ENCODE peak calls at places on chromosomes 3 and 15, in seven cellular contexts. F is NB4, I is heart left ventricle, C is sigmoid colon, N is A549, U is lower leg skin, Q is uterus. J is an unnamed sample.

GRCh38 chr3:186411994-186412393 is 50.0 kb upstream of the DGKG start:
- DNase-seq in F (no peak), I (no peak), C (no peak), N (no peak), U (no peak), Q (no peak), J (no peak)

GRCh38 chr15:84982301-84982920 is 755 bp downstream of the PDE8A start:
- DNase-seq in F (peak), I (peak), C (peak), N (peak), U (peak), Q (peak), J (no peak)

GRCh38 chr3:63193647-63194046 is 84.5 kb upstream of the SYNPR start:
- DNase-seq in F (peak), I (no peak), C (no peak), N (no peak), U (no peak), Q (no peak), J (no peak)

GRCh38 chr3:82416828-82417227 is 655.4 kb upstream of the GBE1 start:
- DNase-seq in F (no peak), I (no peak), C (no peak), N (no peak), U (no peak), Q (no peak), J (no peak)

GRCh38 chr3:139394116-139394515 is 4.7 kb upstream of the COPB2 start:
- DNase-seq in F (peak), I (no peak), C (no peak), N (no peak), U (no peak), Q (no peak), J (no peak)

GRCh38 chr3:45878124-45878523 is 8.2 kb upstream of the CCR9 start:
- DNase-seq in F (no peak), I (no peak), C (no peak), N (no peak), U (no peak), Q (no peak), J (no peak)

GRCh38 chr15:80568876-80569605 is 126.1 kb upstream of the ABHD17C start:
- DNase-seq in F (no peak), I (peak), C (peak), N (no peak), U (no peak), Q (no peak), J (no peak)

GRCh38 chr3:159263750-159264561 is 462.1 kb downstream of the MFSD1 start:
- DNase-seq in F (peak), I (peak), C (no peak), N (peak), U (no peak), Q (no peak), J (no peak)

GRCh38 chr3:42035816-42036482 is 55.2 kb upstream of the TRAK1 start:
- DNase-seq in F (no peak), I (peak), C (no peak), N (no peak), U (no peak), Q (no peak), J (no peak)

GRCh38 chr3:128911911-128912310 is 32.5 kb downstream of the ACAD9 start:
- DNase-seq in F (no peak), I (peak), C (no peak), N (no peak), U (no peak), Q (no peak), J (no peak)

GRCh38 chr3:127680146-127680661 is 7.5 kb downstream of the ABTB1 start:
- DNase-seq in F (no peak), I (peak), C (peak), N (no peak), U (no peak), Q (peak), J (no peak)

DNA sequence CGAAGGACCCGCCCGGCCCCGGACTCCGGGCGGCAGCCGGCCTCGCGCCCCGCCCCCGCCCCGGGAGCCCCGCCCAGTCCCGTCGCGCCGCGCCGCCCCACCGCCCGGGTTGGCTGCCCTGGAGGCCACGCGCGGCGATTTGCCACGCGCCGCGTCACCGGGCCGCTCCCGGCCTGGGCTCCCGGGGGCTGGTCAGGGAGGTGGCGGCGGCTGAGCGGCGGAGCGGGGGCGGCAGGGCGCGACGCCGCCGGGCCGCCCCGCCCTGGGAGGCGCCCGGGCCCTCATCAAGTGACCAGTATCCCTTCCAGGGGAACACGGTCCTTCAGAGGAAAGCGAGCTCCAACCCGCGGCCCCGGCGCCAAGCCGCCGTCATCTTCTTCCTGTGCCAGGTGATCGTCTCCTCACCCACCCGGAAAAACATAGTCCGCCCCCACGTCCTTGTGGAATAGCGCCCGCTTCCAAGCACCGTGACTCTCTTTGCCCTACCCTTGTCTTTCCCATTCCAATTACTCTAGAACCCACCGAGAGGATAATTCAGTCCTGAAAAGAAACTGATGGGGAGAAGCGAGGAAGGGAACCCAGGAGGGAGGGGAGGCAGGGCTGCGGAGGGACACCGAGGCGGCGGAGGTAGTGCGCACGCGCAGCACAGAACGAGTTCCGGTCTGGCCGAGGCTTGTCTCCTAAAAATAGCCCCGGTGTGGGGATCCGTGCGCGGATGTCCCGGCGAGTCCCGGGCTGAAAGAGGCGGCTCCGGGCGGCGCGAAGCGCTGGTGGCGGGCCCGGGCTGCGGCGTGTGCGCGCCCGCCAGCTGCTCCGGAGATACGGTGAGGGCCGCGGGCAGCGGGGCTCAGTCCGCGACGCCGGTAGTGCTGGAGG is at the start of gene MEF2A:
- DNase-seq in F (peak), I (peak), C (peak), N (peak), U (peak), Q (peak), J (peak)
- TF ChIP-seq POLR2A in F (peak), I (no peak), C (peak), N (peak), U (no peak), Q (peak), J (peak)

GRCh38 chr3:49161808-49162530 is 4.2 kb downstream of the CCDC71 start:
- DNase-seq in F (peak), I (no peak), C (no peak), N (no peak), U (no peak), Q (no peak), J (no peak)
- TF ChIP-seq POLR2A in F (no peak), I (no peak), C (no peak), N (no peak), U (no peak), Q (no peak), J (no peak)

DNA sequence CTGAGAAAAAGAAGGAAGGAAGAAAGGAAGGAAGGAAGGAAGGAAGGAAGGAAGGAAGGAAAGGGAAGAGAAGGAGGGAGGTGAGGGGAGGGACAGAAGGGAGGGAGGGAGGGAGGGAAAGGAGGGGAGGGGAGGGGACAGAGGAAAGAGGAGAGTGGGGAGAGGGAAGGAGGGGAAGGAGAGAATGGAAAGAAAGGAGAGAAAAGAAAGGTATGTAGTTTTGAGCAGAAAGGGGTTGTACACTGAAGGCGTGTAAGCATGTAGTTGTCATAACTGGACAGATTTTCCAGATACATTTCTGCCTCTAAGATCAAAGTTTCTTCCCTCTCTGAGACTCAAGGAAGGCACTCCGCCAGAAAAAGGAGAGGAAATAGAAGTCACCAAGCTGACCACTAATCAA is 113.4 kb upstream of the KBTBD8 start:
- DNase-seq in F (no peak), I (no peak), C (no peak), N (no peak), U (no peak), Q (no peak), J (no peak)
- TF ChIP-seq POLR2A in F (no peak), I (no peak), C (no peak), N (no peak), U (no peak), Q (no peak), J (no peak)

GRCh38 chr3:4340077-4340410 is 36.9 kb downstream of the SETMAR start:
- DNase-seq in F (no peak), I (no peak), C (no peak), N (no peak), U (no peak), Q (no peak), J (no peak)

GRCh38 chr3:4338751-4339150 is 35.6 kb downstream of the SETMAR start:
- DNase-seq in F (no peak), I (no peak), C (no peak), N (no peak), U (no peak), Q (no peak), J (no peak)

GRCh38 chr3:4341336-4341675 is 38.1 kb downstream of the SETMAR start:
- DNase-seq in F (no peak), I (no peak), C (no peak), N (no peak), U (no peak), Q (no peak), J (no peak)

GRCh38 chr3:4343258-4343657 is 40.1 kb downstream of the SETMAR start:
- DNase-seq in F (no peak), I (no peak), C (no peak), N (no peak), U (no peak), Q (no peak), J (no peak)

DNA sequence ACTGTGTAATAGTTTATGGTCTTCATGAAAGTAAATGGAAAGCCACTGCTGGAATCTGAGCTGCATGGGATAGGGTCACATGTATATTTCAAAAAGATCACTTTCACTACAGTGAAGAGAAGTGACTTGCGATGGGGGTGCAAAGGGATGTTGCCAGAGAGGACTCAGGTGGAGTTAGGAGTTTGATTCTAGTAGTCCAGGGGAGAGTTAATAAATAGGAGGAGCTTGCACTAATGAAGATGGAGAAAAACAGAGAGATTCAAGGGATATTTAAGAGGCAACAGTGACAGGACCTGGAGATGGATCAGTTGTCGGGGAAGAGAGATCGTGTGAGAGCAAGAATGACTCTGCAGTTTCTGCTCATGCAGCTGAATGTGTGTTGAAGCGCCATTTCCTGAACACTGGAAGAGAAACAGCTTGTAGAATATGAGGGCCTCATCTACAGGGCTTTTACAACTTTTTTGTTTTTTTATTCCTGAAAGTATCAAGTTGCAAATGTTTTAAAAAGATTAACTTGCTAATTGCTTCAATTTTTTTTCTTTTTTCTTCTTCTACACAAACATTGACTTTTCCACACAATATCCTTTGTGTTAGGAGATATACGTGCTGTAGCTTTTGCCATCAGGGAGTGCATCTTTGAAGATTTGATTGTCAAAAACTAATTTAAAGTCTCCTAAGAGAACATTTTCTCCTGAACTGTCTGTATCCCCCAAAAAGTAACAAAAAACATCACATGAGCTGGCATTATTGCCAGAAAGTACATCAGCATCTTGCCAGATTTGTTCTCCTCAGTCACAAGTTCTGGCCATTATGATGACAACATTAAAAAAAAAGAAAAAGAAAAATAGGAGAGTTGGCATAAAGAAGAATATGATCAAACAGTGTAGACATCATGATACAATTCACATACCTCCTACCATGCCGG is 37.5 kb downstream of the SETMAR start:
- DNase-seq in F (peak), I (no peak), C (no peak), N (no peak), U (no peak), Q (peak), J (no peak)
- TF ChIP-seq POLR2A in F (no peak), I (no peak), C (no peak), N (no peak), U (no peak), Q (no peak), J (no peak)

GRCh38 chr3:179322481-179323196 is at the start of gene ZNF639:
- DNase-seq in F (peak), I (peak), C (peak), N (peak), U (peak), Q (peak), J (peak)
- TF ChIP-seq POLR2A in F (peak), I (no peak), C (no peak), N (peak), U (no peak), Q (peak), J (peak)

J was measured in H54.